ENCODE peak calls at places on chromosome 1, in four cellular contexts. K is CD8-positive, alpha-beta T cell; H is SJSA1; N is gastrocnemius medialis. L is an unnamed sample.

GRCh38 chr1:153934746-153935145 is 11.8 kb downstream of the DENND4B start:
- DNase-seq in H (no peak), N (no peak), K (no peak), L (no peak)

GRCh38 chr1:204045430-204045829 is 27.5 kb upstream of the SOX13 start:
- DNase-seq in N (no peak), K (no peak), H (peak; percentile 14), L (no peak)

GRCh38 chr1:34685225-34685624 is 69.6 kb upstream of the GJB5 start:
- DNase-seq in H (no peak), N (no peak), K (no peak), L (no peak)

GRCh38 chr1:233627376-233627775 is 13.5 kb downstream of the KCNK1 start:
- DNase-seq in N (no peak), K (no peak), H (no peak), L (no peak)

GRCh38 chr1:85473390-85473789 is 8.4 kb upstream of the DDAH1 start:
- DNase-seq in K (no peak), N (no peak), H (no peak), L (no peak)

GRCh38 chr1:32361308-32361673 is 994 bp downstream of the FAM229A start:
- DNase-seq in K (no peak), N (no peak), H (no peak), L (no peak)

GRCh38 chr1:160167580-160167979 is 16.2 kb downstream of the ATP1A4 start:
- DNase-seq in H (no peak), N (no peak), K (no peak), L (no peak)

GRCh38 chr1:224542783-224543440 is 73.2 kb upstream of the CNIH3 start:
- DNase-seq in N (no peak), K (no peak), H (peak; percentile 99), L (peak; percentile 4)

GRCh38 chr1:28195780-28196179 is 19.3 kb upstream of the PTAFR start:
- DNase-seq in H (no peak), N (no peak), K (no peak), L (no peak)

GRCh38 chr1:40914927-40915569 is 52.9 kb upstream of the CITED4 start:
- DNase-seq in N (no peak), H (no peak), K (no peak), L (no peak)

GRCh38 chr1:177969825-177970371 is at the start of gene SEC16B:
- DNase-seq in K (no peak), H (no peak), N (no peak), L (no peak)

GRCh38 chr1:212161231-212161781 is 123.9 kb upstream of the PPP2R5A start:
- DNase-seq in H (peak; percentile 89), K (no peak), N (peak; percentile 50), L (peak; percentile 41)

GRCh38 chr1:159916240-159917051 is 8.9 kb downstream of the TAGLN2 start:
- DNase-seq in N (no peak), H (peak; percentile 78), K (no peak), L (no peak)

GRCh38 chr1:35539073-35539823 is 18.0 kb downstream of the KIAA0319L start:
- DNase-seq in H (no peak), N (no peak), K (peak; percentile 41), L (peak; percentile 77)

GRCh38 chr1:47405697-47406096 is 10.4 kb upstream of the FOXE3 start:
- DNase-seq in K (no peak), H (no peak), N (no peak), L (no peak)
- H3K27me3 ChIP-seq in K (no peaks in the 10 kb centered on the region), H (no peaks in the 10 kb centered on the region), N (peaks cover 2% of the 10 kb centered on the region), L (no peaks in the 10 kb centered on the region)

GRCh38 chr1:3016641-3017439 is 4.4 kb upstream of the ACTRT2 start:
- DNase-seq in K (peak; percentile 2), H (no peak), N (no peak), L (no peak)

GRCh38 chr1:3018576-3018975 is 2.7 kb upstream of the ACTRT2 start:
- DNase-seq in K (peak; percentile 2), H (no peak), N (no peak), L (no peak)

GRCh38 chr1:3018051-3018471 is 3.2 kb upstream of the ACTRT2 start:
- DNase-seq in K (no peak), H (no peak), N (no peak), L (no peak)

GRCh38 chr1:3019007-3019515 is 2.2 kb upstream of the ACTRT2 start:
- DNase-seq in K (peak; percentile 2), N (no peak), H (no peak), L (no peak)

DNA sequence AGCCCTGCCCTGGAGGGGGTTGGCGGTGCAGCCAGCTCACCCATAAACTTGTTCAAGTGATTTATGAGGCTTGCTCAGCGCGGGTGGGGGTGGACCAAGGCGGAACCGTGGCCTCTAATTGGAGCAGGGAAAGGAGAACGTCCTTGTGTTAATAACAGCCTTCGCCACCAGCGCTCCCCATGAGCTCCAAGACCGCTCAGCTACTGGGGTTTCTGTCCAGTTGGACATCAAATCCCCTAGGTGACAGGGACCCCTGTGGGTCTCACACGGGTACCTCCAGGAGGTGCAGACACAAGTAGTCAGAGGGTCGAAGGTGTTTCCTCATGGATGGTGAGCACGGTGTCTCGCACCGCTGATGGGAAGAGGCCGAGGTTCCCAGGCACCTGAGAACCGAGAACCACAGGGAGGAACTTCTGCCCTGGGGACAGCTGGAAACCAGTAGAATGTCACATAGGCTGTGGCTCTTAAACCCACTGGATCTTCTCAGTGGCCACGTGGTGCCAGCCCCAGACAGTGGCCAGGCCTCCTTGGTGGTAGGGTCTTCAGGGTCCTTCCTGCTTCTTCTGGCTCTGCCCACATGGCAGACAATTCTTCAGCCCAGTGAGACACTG is 3.7 kb upstream of the ACTRT2 start:
- DNase-seq in K (peak; percentile 2), N (no peak), H (no peak), L (no peak)
- H3K9me3 ChIP-seq in K (no peaks in the 10 kb centered on the region), N (no peaks in the 10 kb centered on the region), H (no peaks in the 10 kb centered on the region), L (no peaks in the 10 kb centered on the region)

DNA sequence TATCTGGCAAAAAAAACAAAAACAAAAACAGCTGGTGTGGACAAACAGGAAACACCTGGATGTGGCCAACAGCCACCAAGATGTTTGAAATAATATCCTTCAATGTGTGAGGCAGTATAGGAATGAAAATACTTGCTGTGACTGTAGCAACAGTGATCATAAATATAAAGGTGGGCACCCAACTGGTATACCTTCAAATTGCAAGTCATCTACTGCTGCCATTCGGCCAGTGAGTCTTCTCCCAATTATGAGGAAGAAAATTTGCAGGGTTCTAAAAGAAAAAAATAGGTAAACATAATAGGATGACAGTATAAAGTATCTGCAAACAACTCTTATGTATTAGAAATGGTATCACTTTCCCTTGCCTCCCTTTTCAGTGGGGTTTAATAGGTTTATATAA is 881 bp downstream of the YIPF1 start:
- DNase-seq in N (no peak), H (no peak), K (no peak), L (no peak)
- H3K4me3 ChIP-seq in N (peak overlapping the region; percentile 93), H (peak overlapping the region; percentile 69), K (no peak overlapping the region), L (peak overlapping the region; percentile 79)

DNA sequence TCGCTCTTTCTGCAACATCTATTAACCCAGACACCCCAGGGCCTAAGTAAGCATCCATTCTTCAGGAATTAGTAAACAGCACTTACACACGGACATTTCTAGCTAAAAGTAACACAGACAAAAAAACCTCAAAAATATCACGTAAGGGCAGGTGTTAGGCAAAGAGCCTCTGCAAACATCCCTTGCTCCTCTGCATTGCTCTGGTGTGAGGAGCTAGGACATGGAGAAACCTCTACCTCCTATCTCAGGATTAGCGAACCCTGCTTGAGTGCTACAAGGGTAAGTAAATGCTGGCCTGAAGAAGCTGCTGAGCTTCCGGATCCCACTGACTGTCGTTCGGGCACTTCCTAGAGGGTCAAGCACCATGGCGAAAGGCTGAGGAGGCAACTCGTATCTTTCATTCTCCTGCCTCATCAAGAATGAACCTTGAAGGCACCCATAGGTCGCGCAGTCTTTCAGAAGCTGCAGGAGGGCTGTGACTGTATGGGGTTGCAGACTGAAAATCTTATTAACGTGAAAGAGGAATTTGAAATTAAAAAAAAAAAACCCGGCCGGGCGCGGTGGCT is 2.1 kb downstream of the PTGER3 start:
- DNase-seq in K (no peak), N (no peak), H (no peak), L (no peak)
- H3K27me3 ChIP-seq in K (peaks cover 14% of the 10 kb centered on the region), N (peaks cover 49% of the 10 kb centered on the region), H (no peaks in the 10 kb centered on the region), L (peaks cover 31% of the 10 kb centered on the region)

DNA sequence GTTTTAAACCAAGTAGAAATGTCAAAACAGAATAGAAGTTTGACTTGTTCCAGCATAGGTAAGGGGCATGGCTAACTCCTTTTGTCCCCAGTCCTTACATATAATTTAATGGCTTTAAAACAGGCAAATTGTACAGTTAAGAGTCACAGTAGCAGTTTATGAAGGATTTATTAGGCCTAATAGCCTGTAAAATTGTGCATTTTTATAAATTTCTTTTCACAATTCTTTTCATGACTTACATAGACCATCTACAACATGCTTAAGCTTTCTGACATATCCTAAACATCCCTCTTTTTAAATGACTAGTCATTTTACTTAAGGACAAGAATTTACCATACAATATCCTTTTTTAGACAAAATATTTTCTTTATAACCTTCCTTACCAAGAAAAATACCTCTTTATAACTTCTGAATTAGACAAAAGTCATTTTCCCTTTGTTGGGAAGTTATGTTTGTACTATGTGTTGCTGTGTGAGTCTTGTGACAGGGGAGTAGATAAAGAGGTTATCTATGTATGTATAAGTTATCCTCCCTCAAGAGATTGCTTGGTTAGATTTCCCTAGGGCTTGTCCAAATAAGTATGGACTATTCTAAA is 34.5 kb upstream of the SLC5A9 start:
- DNase-seq in K (no peak), N (no peak), H (no peak), L (no peak)
- H3K9me3 ChIP-seq in K (no peaks in the 10 kb centered on the region), N (no peaks in the 10 kb centered on the region), H (peaks cover 8% of the 10 kb centered on the region), L (no peaks in the 10 kb centered on the region)

GRCh38 chr1:55673416-55673815 is 458.3 kb upstream of the USP24 start:
- DNase-seq in K (no peak), H (no peak), N (no peak), L (no peak)
- H3K4me3 ChIP-seq in K (no peak overlapping the region), H (no peak overlapping the region), N (no peak overlapping the region), L (no peak overlapping the region)